ENCODE peak calls at places on chromosome 15, in four cellular contexts. M is left ventricle myocardium inferior, C is K562, D is ovary. L is an unnamed sample. For H3K9me3, the result is how much of the 10 kb centered on the place peaks cover.

GRCh38 chr15:84552896-84553295 is 47.9 kb upstream of the ZSCAN2 start:
- DNase-seq in D (no peak), C (no peak), M (no peak), L (no peak)

GRCh38 chr15:38017721-38018120 is 83.3 kb downstream of the TMCO5A start:
- DNase-seq in C (no peak), D (no peak), M (no peak), L (no peak)

GRCh38 chr15:31211353-31211752 is 109.8 kb upstream of the TRPM1 start:
- DNase-seq in M (no peak), C (no peak), D (no peak), L (no peak)

GRCh38 chr15:59976480-59976879 is 27.6 kb upstream of the FOXB1 start:
- DNase-seq in M (no peak), D (no peak), C (no peak), L (peak)

GRCh38 chr15:72057548-72058091 is 60.3 kb downstream of the MYO9A start:
- DNase-seq in M (no peak), D (no peak), C (no peak), L (no peak)

GRCh38 chr15:82663186-82663600 is 16.0 kb upstream of the CPEB1 start:
- DNase-seq in D (peak), M (no peak), C (peak), L (peak)

GRCh38 chr15:24966364-24967103 is 11.7 kb downstream of the SNRPN start:
- DNase-seq in M (no peak), D (no peak), C (no peak), L (no peak)

GRCh38 chr15:68433551-68433950 is 1.6 kb upstream of the ITGA11 start:
- DNase-seq in D (no peak), M (no peak), C (no peak), L (no peak)

GRCh38 chr15:81265256-81265943 is 58.5 kb downstream of the STARD5 start:
- DNase-seq in M (no peak), C (no peak), D (no peak), L (no peak)

GRCh38 chr15:94745371-94745770 is 514.0 kb downstream of the MCTP2 start:
- DNase-seq in C (no peak), M (no peak), D (no peak), L (no peak)

GRCh38 chr15:56205061-56205876 is 38.4 kb downstream of the RFX7 start:
- DNase-seq in D (no peak), C (no peak), M (no peak), L (no peak)

GRCh38 chr15:34109775-34110663 is 8.1 kb downstream of the PGBD4 start:
- DNase-seq in C (peak), D (no peak), M (no peak), L (no peak)

GRCh38 chr15:20356444-20357138 is 185.0 kb downstream of the GOLGA6L6 start:
- DNase-seq in D (peak), C (peak), M (peak), L (peak)

GRCh38 chr15:77386626-77387025 is 33.3 kb downstream of the PEAK1 start:
- DNase-seq in D (no peak), C (no peak), M (no peak), L (no peak)

GRCh38 chr15:52527898-52528464 is 699 bp downstream of the MYO5A start:
- DNase-seq in C (no peak), M (no peak), D (peak), L (peak)

GRCh38 chr15:57358611-57359010 is 17.7 kb upstream of the CGNL1 start:
- DNase-seq in M (no peak), C (no peak), D (no peak), L (no peak)

GRCh38 chr15:57367556-57367955 is 8.7 kb upstream of the CGNL1 start:
- DNase-seq in C (no peak), M (no peak), D (no peak), L (no peak)

GRCh38 chr15:57363661-57364060 is 12.6 kb upstream of the CGNL1 start:
- DNase-seq in M (no peak), D (no peak), C (no peak), L (no peak)

DNA sequence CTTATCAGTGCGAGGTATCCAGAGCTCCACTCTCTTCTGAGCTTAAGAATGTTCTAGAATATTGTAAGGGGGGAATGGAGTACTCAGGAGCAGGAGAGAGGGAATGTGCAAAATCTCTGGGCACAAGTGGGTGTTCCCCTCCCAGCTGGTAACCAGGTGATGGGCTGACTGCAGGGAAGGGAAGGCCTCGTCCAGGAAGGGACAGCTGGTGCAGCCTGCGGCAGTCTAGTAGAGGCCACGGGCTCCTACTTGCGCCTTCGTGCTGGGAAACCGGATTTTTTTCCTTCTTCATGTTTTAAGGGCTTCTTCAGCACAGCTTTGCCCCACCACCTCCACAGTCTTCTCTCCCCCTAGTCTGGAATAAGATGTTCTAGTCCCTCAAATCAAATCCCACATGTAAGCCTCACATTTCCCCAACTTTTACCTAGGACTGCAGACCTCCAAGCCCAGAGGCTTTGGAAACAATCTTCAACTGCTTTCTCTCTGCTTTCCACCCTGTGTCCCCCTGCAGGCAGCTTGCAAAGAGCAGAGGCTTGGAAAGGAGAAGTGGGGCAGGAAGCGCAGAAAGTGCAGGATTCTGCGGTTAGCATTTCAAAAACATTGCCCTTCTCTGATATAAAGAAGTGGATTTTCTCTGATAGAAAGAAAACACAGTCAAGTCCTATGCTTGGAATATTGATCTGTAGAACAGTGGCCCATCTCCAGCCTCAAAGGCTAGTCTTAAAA is 11.9 kb upstream of the CGNL1 start:
- DNase-seq in M (no peak), D (no peak), C (no peak), L (no peak)
- TF ChIP-seq CTCF in M (peak), D (no peak), C (peak), L (no peak)

GRCh38 chr15:87715252-87715651 is 541.3 kb downstream of the NTRK3 start:
- DNase-seq in C (no peak), D (no peak), M (no peak), L (no peak)

GRCh38 chr15:87724330-87724729 is 532.2 kb downstream of the NTRK3 start:
- DNase-seq in C (no peak), M (no peak), D (no peak), L (no peak)

GRCh38 chr15:87716422-87716821 is 540.1 kb downstream of the NTRK3 start:
- DNase-seq in C (no peak), D (no peak), M (no peak), L (no peak)

GRCh38 chr15:87722941-87723691 is 533.4 kb downstream of the NTRK3 start:
- DNase-seq in M (no peak), C (no peak), D (no peak), L (no peak)

DNA sequence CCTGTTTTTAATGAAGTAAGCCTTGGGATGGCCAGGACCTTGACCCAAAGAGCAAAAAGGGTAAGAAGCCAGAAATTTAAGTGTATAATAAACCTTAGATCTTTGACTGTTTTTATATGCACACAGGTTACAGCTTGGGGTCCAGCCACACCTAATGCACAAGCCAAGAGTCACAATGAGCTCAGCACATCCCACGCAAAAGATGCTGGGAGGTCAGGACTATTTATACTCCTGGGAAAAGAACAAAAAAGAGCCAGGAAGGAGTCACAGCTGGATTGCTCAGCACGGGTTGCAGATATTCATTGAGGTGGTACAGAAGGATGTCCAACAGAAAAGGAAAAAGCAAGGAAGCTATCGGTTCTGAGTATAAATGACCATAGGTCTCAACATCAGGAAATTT is 536.3 kb downstream of the NTRK3 start:
- DNase-seq in C (no peak), M (no peak), D (no peak), L (no peak)
- H3K9me3 ChIP-seq in C (under half), M (under half), D (under half), L (under half)

GRCh38 chr15:57553526-57553925 is 38.2 kb upstream of the MYZAP start:
- DNase-seq in D (no peak), M (no peak), C (no peak), L (no peak)
- H3K27ac ChIP-seq in D (no peak), M (peak), C (no peak), L (no peak)

GRCh38 chr15:73866881-73867410 is 6.4 kb upstream of the TBC1D21 start:
- DNase-seq in M (no peak), D (no peak), C (peak), L (no peak)
- TF ChIP-seq CTCF in M (peak), D (no peak), C (peak), L (no peak)

GRCh38 chr15:26624128-26624527 is 148.7 kb downstream of the GABRB3 start:
- DNase-seq in D (no peak), C (no peak), M (no peak), L (no peak)
- H3K9me3 ChIP-seq in D (under half), C (under half), M (under half), L (under half)

DNA sequence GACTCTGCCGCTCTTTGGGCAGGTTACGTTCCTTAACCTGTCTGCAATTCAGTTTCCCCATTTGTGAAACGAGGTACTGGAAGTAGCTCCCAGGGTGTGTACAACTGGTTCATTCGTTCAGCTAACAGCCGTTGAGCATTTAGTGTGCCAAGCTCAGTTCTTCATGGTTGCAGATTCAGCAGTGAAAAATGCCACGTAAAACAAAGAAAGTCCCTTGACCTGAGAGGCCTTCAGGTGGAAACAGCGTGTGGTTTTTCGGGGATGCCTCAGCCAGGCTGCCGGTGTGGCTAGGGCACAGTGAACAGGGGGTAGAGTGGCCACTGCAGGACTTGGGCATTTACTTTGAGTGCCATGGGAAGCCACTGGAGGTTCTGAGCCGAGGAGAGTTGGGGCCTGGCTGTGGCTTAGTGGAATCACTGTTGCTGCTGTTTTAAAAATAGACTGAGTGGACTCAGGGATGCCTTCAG is 4.7 kb downstream of the SYNM start:
- DNase-seq in C (no peak), D (no peak), M (no peak), L (no peak)
- H3K27ac ChIP-seq in C (no peak), D (no peak), M (peak), L (no peak)